ENCODE peak calls at places on chromosomes 1 and 21, in ten cellular contexts. N is H54; Z is left cardiac atrium; Q is NCI-H1105 treated with DMSO at 0.1 percent for 48 hours; T is cardiac fibroblast; M is ELF-1; Y is BJ; J is WTC11; V is CD4-positive, alpha-beta T cell; O is posterior cingulate gyrus. X is an unnamed sample.

GRCh38 chr1:11862890-11863289 is 4.1 kb upstream of the NPPB start:
- DNase-seq in N (peak), Z (no peak), Q (no peak), T (no peak), M (no peak), Y (no peak), J (no peak), V (no peak), O (peak), X (no peak)

GRCh38 chr1:66288048-66288447 is 245.9 kb upstream of the SGIP1 start:
- DNase-seq in N (no peak), Z (no peak), Q (no peak), T (no peak), M (no peak), Y (no peak), J (no peak), V (no peak), O (no peak), X (no peak)

GRCh38 chr1:203271018-203271743 is 34.1 kb upstream of the BTG2 start:
- DNase-seq in N (no peak), Z (peak), Q (no peak), T (peak), M (peak), Y (no peak), J (peak), V (peak), O (peak), X (no peak)

GRCh38 chr1:234433563-234434285 is 45.3 kb downstream of the TARBP1 start:
- DNase-seq in N (peak), Z (no peak), Q (no peak), T (peak), M (no peak), Y (peak), J (no peak), V (no peak), O (no peak), X (no peak)

GRCh38 chr1:8202182-8202905 is 115.6 kb upstream of the SLC45A1 start:
- DNase-seq in N (peak), Z (peak), Q (no peak), T (peak), M (peak), Y (peak), J (no peak), V (no peak), O (peak), X (no peak)

GRCh38 chr1:21574464-21575151 is 65.4 kb downstream of the ALPL start:
- DNase-seq in N (no peak), Z (peak), Q (no peak), T (peak), M (peak), Y (no peak), J (peak), V (no peak), O (peak), X (no peak)

GRCh38 chr1:40653851-40654537 is 11.5 kb downstream of the RIMS3 start:
- DNase-seq in N (no peak), Z (no peak), Q (no peak), T (no peak), M (peak), Y (no peak), J (peak), V (no peak), O (no peak), X (no peak)

GRCh38 chr1:48853006-48853405 is 76.3 kb upstream of the BEND5 start:
- DNase-seq in N (peak), Z (no peak), Q (no peak), T (peak), M (no peak), Y (peak), J (no peak), V (no peak), O (no peak), X (no peak)

GRCh38 chr1:162878000-162878596 is 17.1 kb upstream of the CCDC190 start:
- DNase-seq in N (peak), Z (peak), Q (peak), T (peak), M (peak), Y (no peak), J (peak), V (no peak), O (peak), X (no peak)

GRCh38 chr1:167968569-167968968 is 31.7 kb upstream of the MPC2 start:
- DNase-seq in N (no peak), Z (no peak), Q (no peak), T (no peak), M (no peak), Y (no peak), J (no peak), V (no peak), O (no peak), X (no peak)

GRCh38 chr1:43448955-43449707 is 4.6 kb downstream of the HYI start:
- DNase-seq in N (no peak), Z (no peak), Q (no peak), T (no peak), M (no peak), Y (no peak), J (no peak), V (no peak), O (peak), X (no peak)

GRCh38 chr1:19033926-19034680 is 77.6 kb upstream of the IFFO2 start:
- DNase-seq in N (peak), Z (no peak), Q (no peak), T (no peak), M (peak), Y (no peak), J (peak), V (no peak), O (no peak), X (no peak)

GRCh38 chr1:44276006-44276405 is 62.7 kb downstream of the DMAP1 start:
- DNase-seq in N (no peak), Z (no peak), Q (peak), T (peak), M (peak), Y (no peak), J (no peak), V (no peak), O (peak), X (no peak)

GRCh38 chr1:244865028-244865371 is 657 bp upstream of the HNRNPU start:
- DNase-seq in N (no peak), Z (peak), Q (peak), T (no peak), M (peak), Y (no peak), J (peak), V (peak), O (peak), X (peak)

GRCh38 chr1:43776043-43776761 is 68.9 kb downstream of the ST3GAL3 start:
- DNase-seq in N (no peak), Z (no peak), Q (no peak), T (peak), M (no peak), Y (no peak), J (no peak), V (no peak), O (no peak), X (no peak)

GRCh38 chr1:101996830-101997485 is at the start of gene OLFM3:
- DNase-seq in N (no peak), Z (no peak), Q (peak), T (no peak), M (peak), Y (no peak), J (peak), V (no peak), O (peak), X (peak)

GRCh38 chr1:63621698-63622097 is 28.5 kb downstream of the PGM1 start:
- DNase-seq in N (no peak), Z (peak), Q (no peak), T (peak), M (no peak), Y (no peak), J (no peak), V (no peak), O (peak), X (no peak)

GRCh38 chr1:179818743-179819173 is 58.8 kb downstream of the TOR1AIP2 start:
- DNase-seq in N (no peak), Z (peak), Q (no peak), T (peak), M (no peak), Y (no peak), J (no peak), V (no peak), O (peak), X (no peak)

GRCh38 chr1:229058111-229058551 is 212.8 kb upstream of the RAB4A start:
- DNase-seq in N (no peak), Z (no peak), Q (peak), T (no peak), M (no peak), Y (no peak), J (no peak), V (peak), O (no peak), X (no peak)

GRCh38 chr21:44736291-44737004 is 25.1 kb upstream of the TSPEAR start:
- DNase-seq in N (no peak), Z (no peak), Q (peak), T (no peak), M (no peak), Y (no peak), J (no peak), V (no peak), O (no peak), X (no peak)

GRCh38 chr1:6638226-6638625 is 13.6 kb downstream of the THAP3 start:
- DNase-seq in N (no peak), Z (peak), Q (no peak), T (peak), M (no peak), Y (no peak), J (no peak), V (no peak), O (peak), X (no peak)

GRCh38 chr21:40765771-40766170 is 81.2 kb downstream of the DSCAM start:
- DNase-seq in N (no peak), Z (no peak), Q (peak), T (no peak), M (no peak), Y (no peak), J (no peak), V (no peak), O (no peak), X (no peak)

GRCh38 chr1:21764615-21765423 is 18.1 kb downstream of the USP48 start:
- DNase-seq in N (peak), Z (peak), Q (peak), T (peak), M (peak), Y (peak), J (no peak), V (no peak), O (no peak), X (no peak)

GRCh38 chr1:236120725-236121153 is 21.6 kb upstream of the GPR137B start:
- DNase-seq in N (no peak), Z (no peak), Q (no peak), T (no peak), M (no peak), Y (no peak), J (no peak), V (no peak), O (no peak), X (no peak)

GRCh38 chr1:206933333-206933945 is 11.7 kb upstream of the FCMR start:
- DNase-seq in N (peak), Z (peak), Q (no peak), T (no peak), M (peak), Y (no peak), J (peak), V (peak), O (no peak), X (no peak)

GRCh38 chr1:145711213-145711651 is 4.1 kb upstream of the PDZK1 start:
- DNase-seq in N (no peak), Z (no peak), Q (no peak), T (no peak), M (no peak), Y (no peak), J (no peak), V (no peak), O (no peak), X (no peak)

GRCh38 chr1:188128761-188129160 is 1300.0 kb downstream of the PLA2G4A start:
- DNase-seq in N (no peak), Z (no peak), Q (no peak), T (peak), M (peak), Y (no peak), J (no peak), V (no peak), O (peak), X (no peak)

GRCh38 chr1:201714542-201715276 is 114.2 kb upstream of the IPO9 start:
- DNase-seq in N (peak), Z (peak), Q (no peak), T (peak), M (peak), Y (peak), J (no peak), V (no peak), O (peak), X (no peak)

GRCh38 chr21:25273945-25274344 is 333.3 kb downstream of the MRPL39 start:
- DNase-seq in N (no peak), Z (no peak), Q (peak), T (no peak), M (no peak), Y (no peak), J (no peak), V (no peak), O (no peak), X (no peak)

GRCh38 chr21:38293113-38293512 is 36.3 kb downstream of the KCNJ15 start:
- DNase-seq in N (no peak), Z (no peak), Q (peak), T (no peak), M (no peak), Y (no peak), J (no peak), V (no peak), O (no peak), X (no peak)

GRCh38 chr1:30911061-30911954 is 2.8 kb upstream of the SDC3 start:
- DNase-seq in N (peak), Z (peak), Q (peak), T (peak), M (peak), Y (no peak), J (peak), V (peak), O (peak), X (peak)

GRCh38 chr1:151514366-151514765 is 3.2 kb downstream of the CGN start:
- DNase-seq in N (no peak), Z (no peak), Q (no peak), T (no peak), M (no peak), Y (no peak), J (no peak), V (no peak), O (peak), X (no peak)